ENCODE peak calls at places on chromosomes 5 and 9, in eight cellular contexts. J is cardiac muscle cell, B is IMR-90, N is H9, M is Peyer's patch, U is tibial nerve, W is sigmoid colon, V is endothelial cell of umbilical vein. T is an unnamed sample.

GRCh38 chr5:175596818-175597217 is 61.1 kb upstream of the HRH2 start:
- DNase-seq in V (no peak), W (no peak), U (no peak), J (no peak), M (no peak), B (no peak), N (no peak), T (no peak)

GRCh38 chr5:136308396-136308795 is 56.9 kb downstream of the TRPC7 start:
- DNase-seq in B (no peak), N (peak; percentile 50), J (peak; percentile 3), V (no peak), U (no peak), W (no peak), M (no peak), T (no peak)

GRCh38 chr5:162929104-162929503 is 508.3 kb upstream of the CCNG1 start:
- DNase-seq in W (no peak), N (no peak), V (no peak), B (no peak), U (no peak), J (no peak), M (no peak), T (no peak)

GRCh38 chr5:157306690-157307089 is 40.8 kb downstream of the CYFIP2 start:
- DNase-seq in J (no peak), V (no peak), M (peak; percentile 56), N (no peak), U (no peak), W (no peak), B (no peak), T (no peak)

GRCh38 chr9:85973238-85973637 is 32.3 kb downstream of the NAA35 start:
- DNase-seq in W (no peak), J (no peak), N (no peak), U (no peak), V (no peak), M (no peak), B (no peak), T (no peak)

GRCh38 chr9:80957806-80958205 is 731.5 kb downstream of the TLE1 start:
- DNase-seq in U (no peak), N (no peak), M (no peak), J (no peak), B (peak; percentile 56), W (no peak), V (no peak), T (no peak)

GRCh38 chr5:54254482-54255198 is 55.7 kb downstream of the ARL15 start:
- DNase-seq in M (no peak), B (no peak), W (no peak), J (peak; percentile 32), N (no peak), U (no peak), V (peak; percentile 44), T (no peak)

GRCh38 chr5:127536687-127537086 is 19.2 kb downstream of the PRRC1 start:
- DNase-seq in U (no peak), J (peak; percentile 20), W (no peak), B (peak; percentile 8), N (no peak), V (peak; percentile 10), M (no peak), T (no peak)

GRCh38 chr5:88883059-88883565 is at the start of gene MEF2C:
- DNase-seq in M (peak; percentile 74), B (peak; percentile 81), W (peak; percentile 88), U (peak; percentile 58), J (peak; percentile 92), N (peak; percentile 55), V (peak; percentile 96), T (peak; percentile 21)

GRCh38 chr5:150058480-150059126 is 27.8 kb downstream of the CSF1R start:
- DNase-seq in V (no peak), M (no peak), W (peak; percentile 68), N (no peak), J (peak; percentile 50), U (peak; percentile 48), B (peak; percentile 82), T (no peak)

GRCh38 chr5:137099651-137100050 is 399.5 kb downstream of the SPOCK1 start:
- DNase-seq in N (no peak), V (no peak), B (no peak), W (no peak), U (no peak), J (no peak), M (no peak), T (no peak)

GRCh38 chr9:91799113-91799735 is 150.8 kb downstream of the ROR2 start:
- DNase-seq in J (no peak), M (no peak), B (no peak), V (no peak), W (peak; percentile 56), U (no peak), N (no peak), T (no peak)
- H3K27ac ChIP-seq in J (no peak overlapping the region), M (peak overlapping the region; percentile 47), B (no peak overlapping the region), V (no peak overlapping the region), W (peak overlapping the region; percentile 84), U (no peak overlapping the region), N (no peak overlapping the region), T (peak overlapping the region; percentile 77)

GRCh38 chr9:121992571-121993212 is 100.4 kb downstream of the TTLL11 start:
- DNase-seq in V (peak; percentile 74), N (peak; percentile 55), B (peak; percentile 82), U (peak; percentile 56), W (peak; percentile 85), M (peak; percentile 46), J (peak; percentile 84), T (no peak)
- TF ChIP-seq CTCF in V (peak; percentile 68), N (peak; percentile 90), B (peak; percentile 84), U (peak; percentile 84), W (peak; percentile 67), M (peak; percentile 84), J (peak; percentile 76), T (peak; percentile 88)

GRCh38 chr5:55437859-55438206 is 96.9 kb downstream of the PLPP1 start:
- DNase-seq in U (no peak), J (no peak), B (no peak), N (no peak), W (no peak), V (no peak), M (no peak), T (no peak)

GRCh38 chr5:55441954-55442353 is 92.8 kb downstream of the PLPP1 start:
- DNase-seq in B (no peak), N (no peak), W (no peak), M (no peak), J (no peak), V (no peak), U (no peak), T (no peak)

GRCh38 chr5:55440188-55440646 is 94.5 kb downstream of the PLPP1 start:
- DNase-seq in W (peak; percentile 71), B (peak; percentile 34), N (peak; percentile 45), U (no peak), J (peak; percentile 64), V (no peak), M (no peak), T (no peak)

GRCh38 chr5:55438931-55439477 is 95.8 kb downstream of the PLPP1 start:
- DNase-seq in U (no peak), W (peak; percentile 87), N (no peak), B (peak; percentile 82), V (no peak), M (no peak), J (peak; percentile 76), T (no peak)

GRCh38 chr5:55441107-55441771 is 93.5 kb downstream of the PLPP1 start:
- DNase-seq in W (no peak), U (no peak), B (no peak), N (no peak), J (no peak), M (no peak), V (no peak), T (no peak)
- H3K4me1 ChIP-seq in W (peaks cover 84% of the 10 kb centered on the region), U (peaks cover 62% of the 10 kb centered on the region), B (peaks cover 14% of the 10 kb centered on the region), N (peaks cover 16% of the 10 kb centered on the region), J (peaks cover 49% of the 10 kb centered on the region), M (peaks cover 14% of the 10 kb centered on the region), V (peaks cover 17% of the 10 kb centered on the region), T (peaks cover 48% of the 10 kb centered on the region)

GRCh38 chr9:128091571-128091970 is 23.5 kb downstream of the SLC25A25 start:
- DNase-seq in M (no peak), V (no peak), J (no peak), N (no peak), W (no peak), U (no peak), B (no peak), T (no peak)

GRCh38 chr9:128093016-128093415 is 25.0 kb downstream of the SLC25A25 start:
- DNase-seq in W (no peak), V (peak; percentile 17), B (no peak), M (no peak), J (no peak), U (no peak), N (no peak), T (no peak)

GRCh38 chr9:128094166-128094949 is 26.3 kb downstream of the SLC25A25 start:
- DNase-seq in V (peak; percentile 98), N (peak; percentile 73), U (peak; percentile 93), J (peak; percentile 99), W (peak; percentile 98), B (peak; percentile 97), M (peak; percentile 84), T (peak; percentile 49)

GRCh38 chr9:128091144-128091543 is 23.1 kb downstream of the SLC25A25 start:
- DNase-seq in J (peak; percentile 92), N (peak; percentile 91), W (peak; percentile 92), U (peak; percentile 76), V (peak; percentile 50), B (peak; percentile 91), M (no peak), T (no peak)

GRCh38 chr9:128092199-128092977 is 24.4 kb downstream of the SLC25A25 start:
- DNase-seq in J (no peak), M (no peak), U (no peak), B (no peak), V (peak; percentile 23), W (no peak), N (no peak), T (no peak)
- H3K27ac ChIP-seq in J (no peak overlapping the region), M (peak overlapping the region; percentile 89), U (peak overlapping the region; percentile 99), B (peak overlapping the region; percentile 23), V (peak overlapping the region; percentile 93), W (peak overlapping the region; percentile 91), N (no peak overlapping the region), T (peak overlapping the region; percentile 92)